ENCODE peak calls at places on chromosomes 7 and 10, in ten cellular contexts. V is pulmonary artery endothelial cell, P is NCI-H1092, F is left ventricle myocardium inferior, Y is amniotic stem cell, T is posterior vena cava, H is sciatic nerve, B is globus pallidus, L is WTC11, C is MCF 10A. J is an unnamed sample.

GRCh38 chr7:11758627-11759111 is 73.3 kb downstream of the THSD7A start:
- DNase-seq in T (no peak), B (no peak), F (no peak), C (peak; percentile 17), Y (no peak), H (no peak), L (no peak), V (no peak), P (no peak), J (no peak)

GRCh38 chr7:37536706-37537105 is 88.0 kb upstream of the ELMO1 start:
- DNase-seq in Y (no peak), T (no peak), L (no peak), B (no peak), C (no peak), V (no peak), H (no peak), F (no peak), P (no peak), J (no peak)

GRCh38 chr7:43582503-43583423 is at the start of gene STK17A:
- DNase-seq in Y (peak; percentile 95), B (peak; percentile 89), T (peak; percentile 97), C (peak; percentile 94), V (peak; percentile 66), L (peak; percentile 92), F (peak; percentile 92), H (peak; percentile 94), P (peak; percentile 80), J (peak; percentile 94)

GRCh38 chr10:93680414-93681047 is 21.9 kb downstream of the FRA10AC1 start:
- DNase-seq in C (peak; percentile 55), H (no peak), F (no peak), B (peak; percentile 18), Y (peak; percentile 27), P (peak; percentile 13), V (no peak), L (no peak), T (no peak), J (peak; percentile 33)

GRCh38 chr10:58642283-58642682 is 129.6 kb downstream of the BICC1 start:
- DNase-seq in V (no peak), P (no peak), Y (no peak), F (no peak), B (no peak), L (no peak), C (peak; percentile 64), H (no peak), T (no peak), J (no peak)

GRCh38 chr7:88243345-88243909 is 23.6 kb upstream of the SRI start:
- DNase-seq in C (peak; percentile 57), Y (no peak), F (no peak), P (peak; percentile 16), B (peak; percentile 44), L (no peak), V (no peak), T (peak; percentile 62), H (no peak), J (peak; percentile 56)

GRCh38 chr10:98611432-98611831 is 164.7 kb upstream of the HPS1 start:
- DNase-seq in P (no peak), V (no peak), F (no peak), L (no peak), Y (no peak), B (no peak), T (no peak), C (peak; percentile 48), H (no peak), J (no peak)

GRCh38 chr10:59098387-59098786 is 78.1 kb upstream of the PHYHIPL start:
- DNase-seq in F (no peak), C (peak; percentile 29), T (no peak), B (no peak), Y (peak; percentile 12), P (no peak), H (no peak), L (no peak), V (no peak), J (no peak)

GRCh38 chr7:1954366-1955004 is 278.3 kb downstream of the MAD1L1 start:
- DNase-seq in Y (no peak), P (no peak), L (no peak), H (no peak), C (no peak), F (no peak), V (no peak), B (no peak), T (peak; percentile 69), J (no peak)

GRCh38 chr7:128351296-128352123 is 7.8 kb upstream of the RBM28 start:
- DNase-seq in T (no peak), C (no peak), B (no peak), L (peak; percentile 54), P (no peak), V (no peak), F (peak; percentile 21), H (no peak), Y (no peak), J (no peak)

GRCh38 chr7:143456992-143457793 is 13.9 kb downstream of the TAS2R60 start:
- DNase-seq in L (no peak), F (no peak), H (no peak), T (no peak), B (no peak), C (no peak), P (no peak), V (no peak), Y (peak; percentile 16), J (no peak)

GRCh38 chr7:12917801-12918200 is 230.4 kb downstream of the ARL4A start:
- DNase-seq in F (no peak), T (no peak), Y (no peak), C (no peak), V (no peak), P (no peak), B (no peak), H (no peak), L (no peak), J (no peak)

GRCh38 chr10:83012866-83013265 is 1126.4 kb upstream of the GHITM start:
- DNase-seq in H (no peak), P (no peak), B (no peak), L (no peak), F (no peak), T (no peak), Y (peak; percentile 38), V (no peak), C (peak; percentile 57), J (no peak)

GRCh38 chr10:13143761-13144160 is 17.6 kb upstream of the MCM10 start:
- DNase-seq in B (no peak), C (no peak), V (no peak), T (no peak), H (no peak), Y (no peak), F (no peak), P (no peak), L (no peak), J (no peak)

GRCh38 chr10:89235073-89235798 is 16.3 kb downstream of the LIPA start:
- DNase-seq in B (peak; percentile 80), Y (no peak), F (peak; percentile 59), H (peak; percentile 77), T (peak; percentile 88), C (no peak), V (no peak), P (no peak), L (no peak), J (no peak)

GRCh38 chr7:128742206-128742605 is 3.0 kb downstream of the CALU start:
- DNase-seq in Y (peak; percentile 23), V (no peak), C (peak; percentile 66), T (no peak), P (no peak), H (no peak), F (no peak), B (no peak), L (no peak), J (no peak)

GRCh38 chr10:131865223-131865917 is 35.4 kb upstream of the PPP2R2D start:
- DNase-seq in Y (no peak), B (no peak), V (no peak), F (no peak), P (no peak), H (peak; percentile 26), L (no peak), C (no peak), T (peak; percentile 61), J (no peak)

GRCh38 chr10:75972494-75973276 is 541.3 kb downstream of the LRMDA start:
- DNase-seq in P (no peak), Y (no peak), F (no peak), L (no peak), H (no peak), C (peak; percentile 66), B (no peak), V (no peak), T (no peak), J (no peak)

GRCh38 chr7:90958669-90959068 is 305.6 kb upstream of the FZD1 start:
- DNase-seq in V (no peak), T (no peak), B (no peak), H (no peak), F (no peak), Y (no peak), C (no peak), P (peak; percentile 72), L (no peak), J (no peak)

GRCh38 chr7:51376420-51377092 is 59.9 kb upstream of the COBL start:
- DNase-seq in C (peak; percentile 35), L (no peak), V (no peak), Y (no peak), F (no peak), H (no peak), P (no peak), T (no peak), B (no peak), J (no peak)

GRCh38 chr7:91265693-91266066 is 1.4 kb downstream of the FZD1 start:
- DNase-seq in C (no peak), B (no peak), F (no peak), Y (no peak), P (no peak), V (no peak), H (peak; percentile 62), T (peak; percentile 85), L (peak; percentile 18), J (no peak)

GRCh38 chr7:18702071-18702829 is 206.7 kb downstream of the HDAC9 start:
- DNase-seq in Y (no peak), T (no peak), L (no peak), C (no peak), H (no peak), V (no peak), P (no peak), F (no peak), B (no peak), J (no peak)

GRCh38 chr7:100803398-100804161 is 23.7 kb downstream of the EPHB4 start:
- DNase-seq in T (peak; percentile 91), V (no peak), B (peak; percentile 67), L (peak; percentile 59), H (peak; percentile 84), Y (peak; percentile 80), F (peak; percentile 63), P (peak; percentile 78), C (peak; percentile 95), J (peak; percentile 79)

GRCh38 chr10:32979041-32979440 is 21.0 kb upstream of the ITGB1 start:
- DNase-seq in H (no peak), P (no peak), B (no peak), L (no peak), T (no peak), Y (no peak), C (no peak), F (no peak), V (no peak), J (no peak)

GRCh38 chr7:100865372-100865911 is 1.7 kb upstream of the TRIP6 start:
- DNase-seq in V (no peak), F (no peak), L (no peak), Y (no peak), P (peak; percentile 14), H (no peak), B (no peak), C (peak; percentile 95), T (no peak), J (no peak)